ENCODE peak calls at places on chromosomes 12 and 14, in seven cellular contexts. A is endodermal cell, V is HCT116, Z is MM.1S, N is mesenchymal stem cell, X is colonic mucosa, H is PC-3. Y is an unnamed sample.

GRCh38 chr12:203462-204260 is 10.3 kb downstream of the SLC6A12 start:
- DNase-seq in V (no peak), A (peak), X (no peak), H (no peak), Z (no peak), N (peak), Y (peak)

GRCh38 chr12:108816652-108817335 is 40.6 kb downstream of the SSH1 start:
- DNase-seq in H (no peak), N (no peak), V (no peak), Z (no peak), A (no peak), X (peak), Y (no peak)

GRCh38 chr12:70576341-70577282 is 60.6 kb downstream of the PTPRB start:
- DNase-seq in X (no peak), Z (peak), H (peak), A (no peak), V (peak), N (peak), Y (peak)

GRCh38 chr12:47782372-47782770 is 9.3 kb downstream of the SLC48A1 start:
- DNase-seq in N (no peak), Z (no peak), V (no peak), X (no peak), H (no peak), A (no peak), Y (no peak)

GRCh38 chr14:22002860-22003284 is 329.3 kb upstream of the OR4E1 start:
- DNase-seq in X (no peak), V (peak), A (peak), N (no peak), H (peak), Z (peak), Y (no peak)

GRCh38 chr12:99960312-99960711 is 24.4 kb downstream of the ANKS1B start:
- DNase-seq in H (peak), V (no peak), X (no peak), Z (no peak), A (no peak), N (peak), Y (peak)

GRCh38 chr14:77125275-77126073 is 16.1 kb downstream of the ZDHHC22 start:
- DNase-seq in N (no peak), H (no peak), A (peak), Z (no peak), X (no peak), V (no peak), Y (peak)

GRCh38 chr12:52147983-52148540 is 43.8 kb downstream of the KRT80 start:
- DNase-seq in V (no peak), X (no peak), A (no peak), Z (no peak), H (no peak), N (no peak), Y (no peak)

GRCh38 chr12:4450551-4451112 is 5.0 kb upstream of the FGF6 start:
- DNase-seq in N (no peak), Z (no peak), V (no peak), A (peak), H (no peak), X (no peak), Y (no peak)

GRCh38 chr12:25384038-25384953 is 133.6 kb upstream of the KRAS start:
- DNase-seq in H (no peak), Z (no peak), X (peak), A (peak), N (peak), V (no peak), Y (no peak)

GRCh38 chr14:59126714-59127436 is 61.6 kb upstream of the DAAM1 start:
- DNase-seq in Z (peak), H (peak), X (no peak), A (peak), V (peak), N (peak), Y (peak)

GRCh38 chr12:70603044-70603443 is 34.2 kb downstream of the PTPRB start:
- DNase-seq in V (no peak), N (no peak), A (no peak), Z (no peak), X (no peak), H (peak), Y (no peak)

GRCh38 chr12:51923506-51924365 is 16.4 kb downstream of the ACVRL1 start:
- DNase-seq in A (peak), H (peak), V (no peak), N (no peak), Z (peak), X (peak), Y (peak)

GRCh38 chr14:95332641-95333040 is 12.9 kb upstream of the CLMN start:
- DNase-seq in N (no peak), X (peak), Z (no peak), H (no peak), V (no peak), A (no peak), Y (no peak)

GRCh38 chr14:57533214-57533613 is 39.6 kb upstream of the CCDC198 start:
- DNase-seq in H (peak), V (peak), Z (peak), A (peak), N (peak), X (no peak), Y (no peak)

GRCh38 chr14:104637546-104638003 is 33.0 kb upstream of the TMEM179 start:
- DNase-seq in N (no peak), X (no peak), H (peak), Z (no peak), A (no peak), V (no peak), Y (no peak)

GRCh38 chr12:132807295-132808222 is 21.1 kb downstream of the GOLGA3 start:
- DNase-seq in H (no peak), X (no peak), V (no peak), N (no peak), Z (no peak), A (peak), Y (peak)

GRCh38 chr14:49960453-49960852 is 67.6 kb downstream of the ARF6 start:
- DNase-seq in X (no peak), A (no peak), H (no peak), N (no peak), Z (no peak), V (no peak), Y (no peak)

GRCh38 chr14:49966304-49966809 is 73.5 kb downstream of the ARF6 start:
- DNase-seq in X (peak), V (no peak), A (peak), Z (no peak), N (no peak), H (no peak), Y (no peak)

GRCh38 chr14:49959822-49960408 is 67.0 kb downstream of the ARF6 start:
- DNase-seq in N (no peak), H (no peak), A (peak), Z (no peak), V (no peak), X (peak), Y (no peak)

GRCh38 chr14:49961270-49962222 is 68.7 kb downstream of the ARF6 start:
- DNase-seq in V (no peak), H (peak), Z (no peak), A (no peak), N (no peak), X (no peak), Y (no peak)

DNA sequence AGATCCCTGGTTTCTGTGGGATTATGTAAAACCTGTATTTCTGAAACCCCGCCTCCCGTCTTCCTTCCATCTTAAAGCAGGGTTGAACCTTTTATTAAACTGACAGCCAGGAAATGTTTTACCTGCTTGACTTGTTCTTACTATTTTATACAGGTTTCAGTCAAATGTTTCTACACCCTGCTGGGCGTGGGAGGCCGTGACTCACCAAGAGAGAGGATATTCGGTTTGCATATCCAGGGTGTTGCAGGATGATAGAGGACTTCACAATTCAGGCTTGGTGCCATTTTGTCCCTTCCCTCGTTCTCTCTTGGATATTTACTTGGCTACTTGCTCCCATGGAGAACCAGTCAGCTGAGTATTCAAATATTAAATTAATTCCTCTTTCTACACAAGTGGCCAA is 69.7 kb downstream of the ARF6 start:
- DNase-seq in X (peak), N (no peak), Z (no peak), H (peak), V (no peak), A (no peak), Y (no peak)
- H3K9ac ChIP-seq in X (no peak), N (no peak), Z (no peak), H (peak), V (no peak), A (no peak), Y (no peak)

GRCh38 chr12:123512838-123513665 is 20.5 kb downstream of the RILPL1 start:
- DNase-seq in Z (no peak), N (no peak), X (no peak), V (no peak), A (no peak), H (no peak), Y (no peak)
- H3K9ac ChIP-seq in Z (no peak), N (no peak), X (no peak), V (no peak), A (no peak), H (no peak), Y (no peak)

GRCh38 chr14:63203618-63204406 is 431 bp upstream of the RHOJ start:
- DNase-seq in V (no peak), X (peak), A (peak), H (peak), N (peak), Z (no peak), Y (peak)
- H3K9ac ChIP-seq in V (no peak), X (no peak), A (no peak), H (no peak), N (peak), Z (no peak), Y (peak)

GRCh38 chr12:130446846-130447654 is 109.4 kb downstream of the PIWIL1 start:
- DNase-seq in H (no peak), A (no peak), N (no peak), Z (no peak), V (no peak), X (no peak), Y (no peak)
- H3K9ac ChIP-seq in H (no peak), A (no peak), N (no peak), Z (no peak), V (no peak), X (no peak), Y (no peak)

DNA sequence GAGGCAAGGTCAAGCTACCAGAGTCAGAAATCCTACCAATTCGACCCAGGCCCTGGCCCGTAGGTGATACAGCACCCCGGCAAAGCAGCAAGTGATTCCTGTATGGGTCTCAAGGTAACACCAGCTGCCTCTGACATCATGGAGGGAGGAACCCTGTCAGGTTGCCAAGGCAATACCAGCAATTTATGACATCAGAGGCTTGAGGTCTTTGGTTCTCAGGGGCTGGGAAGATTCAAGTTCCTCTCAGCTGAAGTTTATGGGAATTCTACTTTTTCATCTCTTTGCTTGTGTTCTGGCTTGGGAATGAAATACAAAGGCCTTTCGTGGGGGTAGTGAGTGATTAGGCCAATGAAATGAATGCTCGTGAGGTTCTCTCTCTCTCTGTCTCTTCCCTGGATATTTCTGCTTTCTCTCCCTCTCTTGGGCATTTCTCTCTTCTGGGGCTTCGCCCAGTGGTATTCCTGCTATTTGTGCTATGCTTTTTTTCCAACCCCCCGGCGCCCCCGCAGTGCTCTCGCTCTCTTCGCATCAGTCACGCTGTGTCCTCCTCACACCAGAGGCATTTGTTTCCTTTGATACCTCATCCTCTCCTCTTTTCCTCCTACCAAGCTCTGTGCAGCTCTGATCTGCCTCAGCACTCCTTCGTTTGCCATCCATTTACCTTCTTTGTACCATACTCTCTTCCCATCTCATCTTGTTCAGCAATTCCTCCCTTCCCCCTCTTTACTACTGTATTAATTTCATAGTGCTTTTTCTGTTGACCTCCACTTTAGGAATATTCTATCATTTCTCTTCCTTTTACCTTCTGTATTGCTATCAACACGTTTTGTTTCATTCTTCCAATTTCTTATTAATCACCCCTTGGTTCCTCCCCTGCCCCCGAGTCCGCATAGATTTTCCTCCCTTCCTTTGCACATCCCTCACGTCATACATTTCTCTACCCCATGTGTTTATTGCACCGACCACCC is 2.9 kb downstream of the ZFHX2 start:
- DNase-seq in Z (no peak), A (peak), X (no peak), V (no peak), H (no peak), N (no peak), Y (no peak)
- H3K9ac ChIP-seq in Z (no peak), A (no peak), X (no peak), V (no peak), H (no peak), N (no peak), Y (no peak)

GRCh38 chr12:15701212-15701611 is 88.0 kb downstream of the EPS8 start:
- DNase-seq in X (no peak), N (peak), V (no peak), H (peak), Z (no peak), A (no peak), Y (no peak)
- H3K9ac ChIP-seq in X (no peak), N (peak), V (peak), H (peak), Z (no peak), A (no peak), Y (peak)

DNA sequence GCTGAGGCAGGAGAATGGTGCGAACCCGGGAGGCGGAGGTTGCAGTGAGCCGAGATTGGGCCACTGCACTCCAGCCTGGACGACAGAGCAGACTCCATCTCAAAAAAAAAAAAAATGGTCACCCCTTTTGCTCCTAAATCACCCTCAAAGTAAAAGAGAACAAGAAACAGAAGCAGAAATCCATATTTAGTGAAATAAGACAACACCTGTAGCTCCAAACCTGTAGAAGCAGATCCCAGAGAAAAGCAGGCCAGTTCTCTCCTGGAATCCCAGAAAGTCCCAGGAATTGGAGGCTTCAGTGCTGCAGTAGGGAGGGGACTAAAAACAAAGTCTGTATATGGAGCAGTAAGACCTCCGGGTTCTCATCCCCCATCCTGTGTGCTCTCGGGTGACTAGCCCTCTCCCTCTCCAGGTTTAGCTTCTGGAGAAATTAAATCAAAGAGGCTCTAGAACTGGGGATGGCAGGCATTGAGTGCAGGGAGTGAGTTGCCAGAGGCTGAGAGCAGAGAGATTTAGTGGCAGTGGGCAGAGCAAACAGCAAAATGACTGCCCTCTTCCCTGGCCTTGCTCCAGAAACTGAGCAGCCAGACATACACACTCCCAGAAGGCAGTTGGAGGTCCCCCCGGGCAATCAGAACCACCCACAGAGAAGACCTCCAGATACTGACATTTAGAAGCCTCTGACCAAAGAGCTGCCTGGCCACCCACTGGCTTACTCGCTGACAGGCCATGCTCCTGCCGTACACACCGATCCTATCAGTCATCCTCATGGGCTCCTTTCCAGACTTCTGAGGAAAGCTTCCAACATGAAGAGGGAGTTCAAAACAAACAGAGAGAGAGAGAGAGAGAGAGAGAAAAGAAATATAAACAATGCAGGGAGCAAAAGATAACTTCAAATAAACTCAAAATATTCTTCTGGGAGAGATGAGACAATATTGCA is 6.3 kb upstream of the MLXIP start:
- DNase-seq in X (peak), Z (no peak), V (no peak), N (peak), H (peak), A (peak), Y (peak)
- H3K9ac ChIP-seq in X (peak), Z (no peak), V (peak), N (peak), H (no peak), A (no peak), Y (peak)

DNA sequence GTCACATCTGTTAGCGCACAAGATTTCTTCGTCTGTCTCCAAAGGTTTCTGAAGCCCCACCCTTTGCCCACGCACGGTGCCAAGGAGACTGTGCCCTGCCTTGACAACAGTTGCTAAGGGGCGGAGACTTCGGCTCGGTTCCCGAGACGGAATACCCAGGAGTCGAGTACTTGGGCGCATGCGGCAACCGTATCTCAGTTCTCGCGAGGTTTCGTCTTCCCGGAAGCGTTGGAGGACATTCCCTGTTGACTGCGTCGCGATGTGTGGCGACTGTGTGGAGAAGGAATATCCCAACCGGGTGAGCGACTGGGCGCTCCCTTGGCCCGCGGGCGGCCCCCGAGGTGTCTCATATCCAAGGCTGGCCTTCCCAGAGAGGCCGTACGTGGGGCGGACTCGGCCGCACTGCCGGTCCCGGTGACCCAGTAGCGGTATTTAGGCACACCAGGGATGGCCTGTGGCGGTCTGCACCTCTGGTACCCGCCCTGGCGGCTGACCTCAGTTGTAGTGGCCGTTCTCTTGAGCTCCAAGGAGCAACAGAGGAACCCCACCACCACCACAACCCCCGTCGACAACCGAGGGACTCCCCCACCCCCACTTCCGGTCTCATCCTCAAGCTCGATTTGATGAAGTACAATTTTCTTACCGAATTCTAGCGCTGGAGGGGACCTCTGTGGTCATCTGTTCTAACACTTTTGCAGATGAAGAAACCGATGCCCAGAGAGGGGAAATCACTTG is at the start of gene CHURC1:
- DNase-seq in N (peak), H (peak), A (peak), Z (peak), X (peak), V (peak), Y (peak)
- H3K9ac ChIP-seq in N (peak), H (peak), A (peak), Z (peak), X (peak), V (peak), Y (peak)

GRCh38 chr12:95202691-95203476 is 14.4 kb downstream of the FGD6 start:
- DNase-seq in A (no peak), H (peak), X (no peak), N (peak), V (no peak), Z (peak), Y (no peak)

GRCh38 chr12:95205016-95205415 is 12.3 kb downstream of the FGD6 start:
- DNase-seq in X (no peak), N (no peak), Z (no peak), A (no peak), H (no peak), V (no peak), Y (no peak)

GRCh38 chr12:95203477-95203843 is 13.8 kb downstream of the FGD6 start:
- DNase-seq in V (no peak), A (no peak), X (no peak), Z (no peak), H (no peak), N (no peak), Y (no peak)

GRCh38 chr12:95205685-95206084 is 11.6 kb downstream of the FGD6 start:
- DNase-seq in A (peak), V (no peak), X (no peak), N (peak), H (peak), Z (peak), Y (no peak)

DNA sequence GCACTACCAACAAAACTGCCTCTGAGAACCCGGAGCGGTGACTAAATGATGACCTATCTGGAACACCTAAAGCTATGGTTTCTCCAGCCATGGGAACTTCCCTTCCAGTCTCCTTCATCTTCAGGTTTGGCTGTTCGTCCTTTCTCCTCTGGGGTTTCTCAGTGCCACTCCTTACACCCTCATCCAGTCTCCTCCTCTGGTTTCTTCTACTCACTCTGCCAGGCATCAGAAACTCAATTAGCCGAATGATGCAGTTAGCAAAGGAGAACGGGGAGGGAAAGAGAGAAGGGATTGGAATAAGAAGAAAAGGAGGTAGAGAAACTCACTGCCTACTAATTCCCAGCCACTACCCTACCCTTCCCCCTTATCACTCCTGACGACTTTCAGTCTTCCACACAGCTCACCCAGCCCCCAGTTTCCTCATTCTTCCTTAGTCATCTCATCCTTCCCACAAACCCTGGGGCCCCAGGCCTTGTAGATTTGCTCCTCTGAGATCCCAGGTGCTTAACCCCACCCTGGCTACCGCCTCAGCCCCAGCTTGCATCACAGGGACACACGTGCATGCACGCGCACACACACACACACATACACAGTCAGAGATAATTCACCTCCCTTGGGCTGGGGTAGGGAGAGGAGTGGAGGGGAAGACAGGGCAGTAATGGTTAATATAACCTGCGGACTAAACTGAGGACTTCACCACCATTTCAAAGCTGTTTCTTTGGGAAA is 13.0 kb downstream of the FGD6 start:
- DNase-seq in V (peak), H (peak), N (peak), X (peak), A (peak), Z (no peak), Y (no peak)
- H3K9ac ChIP-seq in V (peak), H (peak), N (peak), X (no peak), A (peak), Z (no peak), Y (peak)

Y was measured in SK-N-SH.